ENCODE peak calls at places on chromosome 4, in five cellular contexts. One of them, this sample, is unnamed.

GRCh38 chr4:152805071-152805650 is 25.4 kb downstream of the ARFIP1 start:
- DNase-seq in fibroblast of lung: no peak
- DNase-seq in HCT116: no peak
- DNase-seq in MM.1S: no peak
- DNase-seq in endothelial cell of umbilical vein: no peak
- DNase-seq in this sample: no peak

GRCh38 chr4:76090241-76090691 is 15.8 kb downstream of the ART3 start:
- DNase-seq in MM.1S: no peak
- DNase-seq in endothelial cell of umbilical vein: peak
- DNase-seq in fibroblast of lung: peak
- DNase-seq in HCT116: no peak
- DNase-seq in this sample: no peak

GRCh38 chr4:74449571-74450297 is 4.8 kb downstream of the AREG start:
- DNase-seq in endothelial cell of umbilical vein: no peak
- DNase-seq in fibroblast of lung: peak
- DNase-seq in HCT116: no peak
- DNase-seq in MM.1S: no peak
- DNase-seq in this sample: no peak

GRCh38 chr4:182400754-182401153 is 157.6 kb downstream of the TENM3 start:
- DNase-seq in MM.1S: no peak
- DNase-seq in fibroblast of lung: no peak
- DNase-seq in endothelial cell of umbilical vein: no peak
- DNase-seq in HCT116: no peak
- DNase-seq in this sample: no peak

GRCh38 chr4:102169345-102169744 is 175.9 kb downstream of the SLC39A8 start:
- DNase-seq in fibroblast of lung: peak
- DNase-seq in HCT116: no peak
- DNase-seq in MM.1S: no peak
- DNase-seq in endothelial cell of umbilical vein: no peak
- DNase-seq in this sample: peak

GRCh38 chr4:89123418-89123817 is 12.1 kb downstream of the TIGD2 start:
- DNase-seq in HCT116: no peak
- DNase-seq in endothelial cell of umbilical vein: no peak
- DNase-seq in MM.1S: no peak
- DNase-seq in fibroblast of lung: peak
- DNase-seq in this sample: no peak

GRCh38 chr4:8331567-8331955 is 62.0 kb downstream of the HTRA3 start:
- DNase-seq in HCT116: no peak
- DNase-seq in fibroblast of lung: no peak
- DNase-seq in MM.1S: no peak
- DNase-seq in endothelial cell of umbilical vein: peak
- DNase-seq in this sample: no peak

GRCh38 chr4:1080961-1081688 is 32.2 kb downstream of the RNF212 start:
- DNase-seq in fibroblast of lung: peak
- DNase-seq in MM.1S: no peak
- DNase-seq in HCT116: no peak
- DNase-seq in endothelial cell of umbilical vein: no peak
- DNase-seq in this sample: no peak

GRCh38 chr4:149896428-149896827 is 80.8 kb upstream of the IQCM start:
- DNase-seq in HCT116: peak
- DNase-seq in endothelial cell of umbilical vein: peak
- DNase-seq in fibroblast of lung: peak
- DNase-seq in MM.1S: no peak
- DNase-seq in this sample: peak

GRCh38 chr4:3106339-3107186 is 32.1 kb downstream of the HTT start:
- DNase-seq in HCT116: peak
- DNase-seq in MM.1S: peak
- DNase-seq in endothelial cell of umbilical vein: peak
- DNase-seq in fibroblast of lung: peak
- DNase-seq in this sample: peak

GRCh38 chr4:41057456-41057855 is 156.9 kb downstream of the APBB2 start:
- DNase-seq in fibroblast of lung: peak
- DNase-seq in MM.1S: no peak
- DNase-seq in endothelial cell of umbilical vein: no peak
- DNase-seq in HCT116: no peak
- DNase-seq in this sample: no peak

GRCh38 chr4:186771624-186772023 is 48.0 kb upstream of the FAT1 start:
- DNase-seq in HCT116: no peak
- DNase-seq in fibroblast of lung: peak
- DNase-seq in endothelial cell of umbilical vein: no peak
- DNase-seq in MM.1S: no peak
- DNase-seq in this sample: no peak

GRCh38 chr4:5635826-5636196 is 72.5 kb downstream of the EVC2 start:
- DNase-seq in MM.1S: no peak
- DNase-seq in endothelial cell of umbilical vein: no peak
- DNase-seq in HCT116: no peak
- DNase-seq in fibroblast of lung: peak
- DNase-seq in this sample: no peak

GRCh38 chr4:39732728-39733127 is 34.8 kb downstream of the UBE2K start:
- DNase-seq in HCT116: no peak
- DNase-seq in fibroblast of lung: peak
- DNase-seq in endothelial cell of umbilical vein: no peak
- DNase-seq in MM.1S: no peak
- DNase-seq in this sample: no peak

GRCh38 chr4:151114986-151115385 is 15.6 kb downstream of the RPS3A start:
- DNase-seq in MM.1S: no peak
- DNase-seq in fibroblast of lung: peak
- DNase-seq in endothelial cell of umbilical vein: no peak
- DNase-seq in HCT116: no peak
- DNase-seq in this sample: no peak

GRCh38 chr4:157978680-157979361 is 194.0 kb downstream of the GASK1B start:
- DNase-seq in HCT116: peak
- DNase-seq in MM.1S: peak
- DNase-seq in endothelial cell of umbilical vein: peak
- DNase-seq in fibroblast of lung: peak
- DNase-seq in this sample: peak

GRCh38 chr4:132346016-132346415 is 803.1 kb upstream of the PCDH10 start:
- DNase-seq in MM.1S: no peak
- DNase-seq in endothelial cell of umbilical vein: no peak
- DNase-seq in HCT116: no peak
- DNase-seq in fibroblast of lung: no peak
- DNase-seq in this sample: no peak

GRCh38 chr4:95093936-95094929 is 336.5 kb downstream of the BMPR1B start:
- DNase-seq in fibroblast of lung: no peak
- DNase-seq in HCT116: no peak
- DNase-seq in endothelial cell of umbilical vein: no peak
- DNase-seq in MM.1S: peak
- DNase-seq in this sample: no peak

GRCh38 chr4:95087657-95088455 is 330.1 kb downstream of the BMPR1B start:
- DNase-seq in endothelial cell of umbilical vein: peak
- DNase-seq in MM.1S: no peak
- DNase-seq in fibroblast of lung: peak
- DNase-seq in HCT116: no peak
- DNase-seq in this sample: no peak

GRCh38 chr4:95092762-95093161 is 335.0 kb downstream of the BMPR1B start:
- DNase-seq in HCT116: no peak
- DNase-seq in endothelial cell of umbilical vein: peak
- DNase-seq in fibroblast of lung: peak
- DNase-seq in MM.1S: peak
- DNase-seq in this sample: no peak

GRCh38 chr4:95093460-95093859 is 335.7 kb downstream of the BMPR1B start:
- DNase-seq in MM.1S: no peak
- DNase-seq in fibroblast of lung: no peak
- DNase-seq in HCT116: no peak
- DNase-seq in endothelial cell of umbilical vein: no peak
- DNase-seq in this sample: no peak

DNA sequence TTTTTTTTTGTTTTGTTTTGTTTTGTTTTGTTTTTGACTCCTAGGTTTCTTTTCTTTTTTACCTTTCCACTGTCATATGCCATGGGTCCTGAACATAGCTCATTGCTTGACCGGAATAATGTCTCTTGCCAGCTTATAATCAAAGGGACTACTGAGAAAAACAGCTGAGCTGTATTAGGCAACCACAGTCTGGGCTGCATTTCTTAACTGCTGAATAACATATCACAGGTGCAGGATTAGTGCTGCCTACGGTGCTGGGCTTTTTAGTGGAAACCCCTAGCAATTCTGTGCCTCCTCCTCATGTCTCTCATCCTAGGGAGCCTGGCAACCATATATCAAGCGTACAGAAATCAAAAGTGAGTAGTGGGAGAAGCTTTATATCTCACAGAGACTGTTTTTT is 333.5 kb downstream of the BMPR1B start:
- DNase-seq in HCT116: no peak
- DNase-seq in endothelial cell of umbilical vein: no peak
- DNase-seq in MM.1S: peak
- DNase-seq in fibroblast of lung: peak
- DNase-seq in this sample: peak
- H2AFZ ChIP-seq in HCT116: no peak
- H2AFZ ChIP-seq in endothelial cell of umbilical vein: no peak
- H2AFZ ChIP-seq in MM.1S: no peak
- H2AFZ ChIP-seq in fibroblast of lung: no peak
- H2AFZ ChIP-seq in this sample: no peak

GRCh38 chr4:128220286-128221235 is 67.1 kb downstream of the PGRMC2 start:
- DNase-seq in MM.1S: peak
- DNase-seq in endothelial cell of umbilical vein: peak
- DNase-seq in HCT116: peak
- DNase-seq in fibroblast of lung: peak
- DNase-seq in this sample: no peak
- H2AFZ ChIP-seq in MM.1S: no peak
- H2AFZ ChIP-seq in endothelial cell of umbilical vein: no peak
- H2AFZ ChIP-seq in HCT116: no peak
- H2AFZ ChIP-seq in fibroblast of lung: no peak
- H2AFZ ChIP-seq in this sample: no peak

DNA sequence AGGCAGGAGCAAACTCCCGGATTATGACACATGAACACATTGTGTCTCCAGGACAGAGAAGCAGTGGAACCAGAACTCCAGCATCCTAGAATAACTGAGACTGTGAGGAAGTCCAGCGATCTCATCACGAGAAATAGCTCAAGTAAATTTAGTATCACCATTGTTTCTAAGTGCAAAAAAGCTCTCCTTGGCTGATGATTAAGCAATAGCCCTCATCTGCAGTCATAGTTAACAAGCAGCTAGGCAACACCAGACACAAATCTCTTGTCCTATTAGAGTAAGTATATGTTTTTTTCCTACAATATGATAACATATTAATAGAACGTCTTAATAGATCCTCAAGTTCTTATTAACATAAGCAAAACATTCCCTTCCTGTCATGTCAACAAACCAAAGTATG is 2.4 kb upstream of the CFAP299 start:
- DNase-seq in HCT116: no peak
- DNase-seq in endothelial cell of umbilical vein: no peak
- DNase-seq in MM.1S: no peak
- DNase-seq in fibroblast of lung: no peak
- DNase-seq in this sample: no peak
- H2AFZ ChIP-seq in HCT116: no peak
- H2AFZ ChIP-seq in endothelial cell of umbilical vein: no peak
- H2AFZ ChIP-seq in MM.1S: no peak
- H2AFZ ChIP-seq in fibroblast of lung: no peak
- H2AFZ ChIP-seq in this sample: no peak

GRCh38 chr4:173991321-173991720 is 292.1 kb downstream of the FBXO8 start:
- DNase-seq in fibroblast of lung: no peak
- DNase-seq in MM.1S: no peak
- DNase-seq in endothelial cell of umbilical vein: no peak
- DNase-seq in HCT116: no peak
- DNase-seq in this sample: no peak
- H2AFZ ChIP-seq in fibroblast of lung: no peak
- H2AFZ ChIP-seq in MM.1S: no peak
- H2AFZ ChIP-seq in endothelial cell of umbilical vein: no peak
- H2AFZ ChIP-seq in HCT116: no peak
- H2AFZ ChIP-seq in this sample: no peak

This sample was measured in neural progenitor cell.